ENCODE peak calls at places on chromosomes 13 and 19, in five cellular contexts. G, X, W, Z and N are unnamed samples.

GRCh38 chr19:6865849-6866248 is 21.5 kb upstream of the ADGRE1 start:
- DNase-seq in Z (no peak), W (no peak), X (no peak), G (no peak), N (no peak)

GRCh38 chr19:1875646-1876493 is 9.4 kb downstream of the ABHD17A start:
- DNase-seq in G (peak; percentile 89), Z (peak; percentile 97), W (peak; percentile 86), X (peak; percentile 88), N (peak; percentile 80)

GRCh38 chr13:98386632-98387031 is 190.3 kb downstream of the STK24 start:
- DNase-seq in X (no peak), W (no peak), G (no peak), Z (peak; percentile 45), N (no peak)

GRCh38 chr19:18940791-18941627 is at the start of gene HOMER3:
- DNase-seq in G (peak; percentile 50), Z (peak; percentile 93), W (peak; percentile 38), X (peak; percentile 54), N (peak; percentile 43)

GRCh38 chr13:111203742-111204386 is 88.8 kb downstream of the ARHGEF7 start:
- DNase-seq in G (no peak), X (no peak), W (no peak), Z (no peak), N (no peak)

GRCh38 chr19:41927810-41928192 is 448 bp downstream of the ERFL start:
- DNase-seq in W (no peak), X (no peak), G (no peak), Z (no peak), N (no peak)

GRCh38 chr19:860481-861098 is 1.1 kb downstream of the CFD start:
- DNase-seq in Z (peak; percentile 93), W (peak; percentile 47), X (peak; percentile 60), G (peak; percentile 49), N (peak; percentile 67)

GRCh38 chr13:66665991-66666390 is 564.1 kb downstream of the PCDH9 start:
- DNase-seq in W (peak; percentile 94), Z (peak; percentile 67), G (peak; percentile 83), X (peak; percentile 86), N (peak; percentile 66)

GRCh38 chr13:40777166-40777956 is 6.4 kb upstream of the MRPS31 start:
- DNase-seq in W (peak; percentile 43), X (peak; percentile 71), Z (peak; percentile 70), G (peak; percentile 72), N (peak; percentile 68)

GRCh38 chr19:39943586-39943985 is 9.2 kb upstream of the FCGBP start:
- DNase-seq in W (no peak), G (no peak), Z (peak; percentile 50), X (no peak), N (no peak)

GRCh38 chr19:32830231-32831014 is 39.1 kb downstream of the SLC7A9 start:
- DNase-seq in X (peak; percentile 50), Z (no peak), W (peak; percentile 89), G (peak; percentile 33), N (peak; percentile 24)

GRCh38 chr13:73970413-73971055 is 163.7 kb downstream of the KLF12 start:
- DNase-seq in W (no peak), Z (no peak), G (peak; percentile 47), X (peak; percentile 12), N (peak; percentile 28)
- H3K4me3 ChIP-seq in W (no peak overlapping the region), Z (no peak overlapping the region), G (no peak overlapping the region), X (no peak overlapping the region), N (no peak overlapping the region)

DNA sequence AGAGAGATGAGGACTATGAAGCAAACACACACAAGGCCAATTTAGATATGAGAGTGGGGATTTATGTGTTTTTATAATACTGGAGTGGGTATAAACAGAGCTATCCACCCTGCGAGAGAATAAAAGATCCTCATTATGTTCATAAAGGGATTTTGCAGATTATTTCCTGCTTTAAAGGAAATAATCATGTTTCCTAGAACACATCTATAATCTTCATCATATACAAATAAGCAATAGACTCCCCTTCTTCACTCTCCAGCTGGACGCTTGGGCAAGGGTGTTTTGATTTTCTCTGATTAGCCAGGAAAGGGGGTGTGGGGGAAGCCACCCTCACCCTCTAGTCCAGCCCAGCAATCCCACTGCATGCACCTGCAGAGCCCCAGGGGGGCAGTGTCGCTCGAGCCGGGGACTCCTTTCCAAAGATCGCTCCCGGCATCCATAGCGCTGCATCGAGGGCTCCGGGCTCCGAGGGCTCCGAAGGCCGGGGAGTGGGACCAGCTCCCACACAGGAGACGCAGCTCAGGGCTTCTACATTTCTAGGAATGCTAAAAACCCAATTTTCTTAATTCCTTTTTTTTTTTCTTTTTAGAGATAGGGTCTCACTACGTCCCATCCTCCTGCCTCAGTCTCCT is 38.6 kb downstream of the LATS2 start:
- DNase-seq in X (no peak), Z (no peak), W (no peak), G (no peak), N (no peak)
- TF ChIP-seq CTCF in X (no peak), Z (no peak), W (no peak), G (no peak), N (no peak)

GRCh38 chr13:81596224-81596753 is 1255.4 kb upstream of the SPRY2 start:
- DNase-seq in X (peak; percentile 26), W (no peak), Z (no peak), G (no peak), N (no peak)
- H3K4me3 ChIP-seq in X (no peak overlapping the region), W (no peak overlapping the region), Z (no peak overlapping the region), G (no peak overlapping the region), N (no peak overlapping the region)

GRCh38 chr13:49530452-49530851 is 34.7 kb downstream of the PHF11 start:
- DNase-seq in W (no peak), X (no peak), Z (no peak), G (no peak), N (no peak)

GRCh38 chr13:49528161-49528560 is 32.4 kb downstream of the PHF11 start:
- DNase-seq in X (no peak), W (no peak), Z (no peak), G (no peak), N (no peak)

GRCh38 chr13:49524740-49525501 is 29.2 kb downstream of the PHF11 start:
- DNase-seq in W (no peak), G (no peak), Z (no peak), X (no peak), N (no peak)

GRCh38 chr13:49532593-49532992 is 36.8 kb downstream of the PHF11 start:
- DNase-seq in G (no peak), W (no peak), Z (no peak), X (no peak), N (no peak)

GRCh38 chr13:49527123-49527522 is 31.4 kb downstream of the PHF11 start:
- DNase-seq in W (no peak), Z (no peak), G (no peak), X (no peak), N (no peak)
- TF ChIP-seq CTCF in W (no peak), Z (no peak), G (no peak), X (no peak), N (no peak)

GRCh38 chr19:23542562-23542961 is 144.4 kb downstream of the ZNF675 start:
- DNase-seq in G (no peak), Z (no peak), X (no peak), W (no peak), N (no peak)
- H3K4me3 ChIP-seq in G (no peak overlapping the region), Z (no peak overlapping the region), X (no peak overlapping the region), W (no peak overlapping the region), N (no peak overlapping the region)

DNA sequence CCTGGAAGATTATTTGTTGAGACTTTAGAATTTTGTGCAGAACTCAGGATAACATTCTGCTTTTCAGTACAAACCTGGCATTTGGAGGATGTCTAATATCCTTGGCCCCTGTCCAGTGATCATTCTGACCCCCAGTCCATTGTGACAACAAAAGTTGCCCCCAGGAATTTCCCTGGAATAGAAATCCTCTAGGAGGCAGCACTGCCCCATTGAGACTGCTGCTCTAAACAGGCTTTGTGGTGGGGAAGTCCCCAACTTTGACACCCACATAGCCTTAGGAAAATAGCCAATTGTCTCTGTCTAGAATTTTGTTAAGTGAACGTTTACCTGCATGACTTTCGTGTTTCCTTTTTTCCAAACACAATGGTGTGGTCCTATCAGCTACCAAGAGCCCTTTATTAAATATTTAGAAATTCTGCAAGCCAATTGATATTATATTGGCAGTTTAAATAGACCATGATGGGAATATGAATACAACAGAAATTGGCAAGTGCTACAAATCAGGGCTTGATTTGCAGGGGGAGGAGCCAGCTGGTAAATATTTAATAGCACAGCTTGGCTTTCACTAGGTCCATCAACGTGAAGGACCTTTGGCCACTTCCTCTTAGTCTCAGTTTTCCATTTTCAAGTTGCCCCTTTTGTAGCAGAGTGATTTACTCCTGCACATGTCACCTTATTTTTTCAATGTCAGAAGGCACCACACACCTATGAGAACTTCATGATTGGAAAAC is 451.7 kb downstream of the EFNB2 start:
- DNase-seq in Z (peak; percentile 49), X (peak; percentile 78), G (peak; percentile 78), W (peak; percentile 47), N (peak; percentile 49)
- TF ChIP-seq CTCF in Z (peak; percentile 44), X (peak; percentile 98), G (peak; percentile 82), W (peak; percentile 78), N (peak; percentile 78)

GRCh38 chr19:44032001-44032610 is 6.9 kb downstream of the ZNF222 start:
- DNase-seq in Z (no peak), X (no peak), G (peak; percentile 5), W (no peak), N (no peak)
- H3K4me3 ChIP-seq in Z (no peak overlapping the region), X (no peak overlapping the region), G (no peak overlapping the region), W (no peak overlapping the region), N (no peak overlapping the region)

DNA sequence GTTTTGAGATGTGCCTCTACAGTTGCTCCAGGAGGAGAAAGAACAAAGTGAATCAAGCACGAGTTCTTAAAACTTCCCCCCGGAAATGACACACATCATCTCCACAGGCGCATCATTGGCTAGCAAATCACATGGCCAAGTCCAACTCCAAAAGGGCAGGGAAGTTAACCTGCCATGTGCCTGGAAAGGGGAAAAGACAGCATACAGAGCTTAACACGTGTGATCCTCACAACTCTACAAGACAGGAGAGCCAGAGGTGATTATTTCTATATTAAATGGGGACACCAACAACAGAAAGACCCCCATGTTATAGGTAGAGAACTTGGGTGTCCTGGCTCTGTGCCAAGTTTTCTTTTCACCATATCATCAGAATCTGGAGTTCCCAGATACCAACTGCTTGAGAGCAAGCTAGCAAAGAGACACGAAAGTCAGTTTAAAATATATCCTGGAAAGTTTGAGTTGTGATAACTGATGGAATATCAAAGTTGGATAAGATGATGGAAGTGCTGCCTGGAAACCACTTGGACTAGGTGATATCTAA is 871.1 kb downstream of the UQCRFS1 start:
- DNase-seq in W (no peak), Z (no peak), X (no peak), G (no peak), N (no peak)
- TF ChIP-seq CTCF in W (no peak), Z (no peak), X (no peak), G (no peak), N (no peak)